ENCODE peak calls at places on chromosomes 4 and X, in eight cellular contexts. V is T-helper 2 cell; G is activated CD4-positive, alpha-beta T cell treated with anti-CD3 and anti-CD28 coated beads, Interleukin-2, amount 50 U/mL, for 4 hours; U is NCI-H774; Q is dermis microvascular lymphatic vessel endothelial cell; W is WTC11; H is uterus; I is HFFc6. S is an unnamed sample.

GRCh38 chrX:123860983-123861382 is 1.1 kb downstream of the XIAP start:
- DNase-seq in V (no peak), U (no peak), W (no peak), Q (peak; percentile 9), I (no peak), H (no peak), G (no peak), S (no peak)

GRCh38 chrX:129823115-129823514 is 20.6 kb downstream of the ZDHHC9 start:
- DNase-seq in U (no peak), W (peak; percentile 14), G (peak; percentile 44), Q (no peak), I (no peak), H (peak; percentile 22), V (peak; percentile 30), S (peak; percentile 11)

GRCh38 chr4:4392501-4393183 is 5.7 kb downstream of the NSG1 start:
- DNase-seq in W (no peak), I (no peak), H (no peak), G (no peak), Q (no peak), V (no peak), U (no peak), S (no peak)

GRCh38 chrX:1493317-1493856 is 40.7 kb upstream of the ASMTL start:
- DNase-seq in U (no peak), V (no peak), G (no peak), I (no peak), W (no peak), Q (no peak), H (no peak), S (no peak)

GRCh38 chr4:85842540-85842939 is 367.6 kb downstream of the ARHGAP24 start:
- DNase-seq in H (no peak), I (no peak), G (no peak), W (no peak), V (no peak), U (no peak), Q (peak; percentile 96), S (no peak)

GRCh38 chr4:157040380-157040779 is 35.6 kb upstream of the GLRB start:
- DNase-seq in Q (no peak), I (no peak), H (no peak), U (no peak), V (no peak), G (no peak), W (no peak), S (no peak)

GRCh38 chr4:39823193-39823592 is 125.3 kb downstream of the UBE2K start:
- DNase-seq in V (no peak), I (no peak), W (no peak), U (no peak), Q (no peak), G (no peak), H (no peak), S (no peak)

GRCh38 chr4:55925235-55925634 is 23.5 kb upstream of the CEP135 start:
- DNase-seq in H (no peak), Q (no peak), W (no peak), U (no peak), I (no peak), V (no peak), G (no peak), S (no peak)

GRCh38 chrX:39709364-39709763 is 388.4 kb downstream of the BCOR start:
- DNase-seq in I (no peak), Q (no peak), W (no peak), U (no peak), V (no peak), H (no peak), G (no peak), S (no peak)

GRCh38 chr4:2811830-2812599 is 19.1 kb downstream of the SH3BP2 start:
- DNase-seq in H (no peak), U (no peak), G (peak; percentile 30), Q (peak; percentile 28), I (peak; percentile 62), W (peak; percentile 38), V (peak; percentile 42), S (peak; percentile 56)

GRCh38 chr4:149120331-149121014 is 678.3 kb upstream of the NR3C2 start:
- DNase-seq in W (no peak), V (no peak), G (no peak), Q (no peak), I (no peak), H (no peak), U (no peak), S (no peak)

GRCh38 chr4:24112466-24112865 is 222.6 kb upstream of the PPARGC1A start:
- DNase-seq in I (no peak), W (no peak), U (no peak), Q (no peak), G (no peak), H (no peak), V (no peak), S (no peak)

GRCh38 chr4:90002406-90003040 is 107.9 kb downstream of the MMRN1 start:
- DNase-seq in U (no peak), H (no peak), V (no peak), Q (no peak), W (no peak), G (no peak), I (no peak), S (peak; percentile 63)

GRCh38 chr4:123230061-123230460 is 166.5 kb upstream of the SPRY1 start:
- DNase-seq in Q (no peak), W (no peak), U (no peak), G (no peak), H (no peak), I (no peak), V (no peak), S (no peak)

GRCh38 chr4:177119021-177119461 is 190.6 kb upstream of the NEIL3 start:
- DNase-seq in G (no peak), W (no peak), U (no peak), I (peak; percentile 48), H (no peak), Q (no peak), V (no peak), S (no peak)

GRCh38 chr4:95516528-95517011 is 32.2 kb downstream of the UNC5C start:
- DNase-seq in Q (no peak), G (no peak), W (no peak), H (peak; percentile 21), I (no peak), V (no peak), U (no peak), S (no peak)

GRCh38 chr4:40704073-40704472 is 45.7 kb upstream of the NSUN7 start:
- DNase-seq in V (no peak), G (no peak), H (no peak), U (no peak), Q (no peak), W (no peak), I (no peak), S (no peak)

GRCh38 chr4:147596377-147596776 is 20.8 kb upstream of the TMEM184C start:
- DNase-seq in U (no peak), W (no peak), I (peak; percentile 17), Q (no peak), G (no peak), V (no peak), H (no peak), S (peak; percentile 3)